ENCODE peak calls at places on chromosome 21, in nine cellular contexts. Z is activated CD8-positive, alpha-beta T cell treated with anti-CD3 and anti-CD28 coated beads for 36 hours; X is NCI-H1694 treated with DMSO at 0.1 percent for 48 hours; P is stimulated activated CD4-positive, alpha-beta T cell treated with anti-CD3 and anti-CD28 coated beads, Interleukin-4, amount 100 ng/mL, for 24 hours; L is CD4-positive, alpha-beta T cell; E is activated gamma-delta T cell treated with anti-CD3 and anti-CD28 coated beads, Interleukin-2, amount 50 U/mL, for 16 hours; K is posterior vena cava; J is amygdala; V is K562. W is an unnamed sample.

GRCh38 chr21:31397515-31397926 is 53.5 kb upstream of the TIAM1 start:
- DNase-seq in Z (no peak), X (peak; percentile 15), P (no peak), L (no peak), E (no peak), K (no peak), J (peak; percentile 54), V (no peak), W (no peak)

GRCh38 chr21:46156678-46157077 is 1.3 kb upstream of the FTCD start:
- DNase-seq in Z (no peak), X (no peak), P (no peak), L (no peak), E (no peak), K (no peak), J (no peak), V (no peak), W (no peak)

GRCh38 chr21:36698160-36699025 is 522 bp upstream of the SIM2 start:
- DNase-seq in Z (no peak), X (no peak), P (no peak), L (no peak), E (no peak), K (no peak), J (no peak), V (no peak), W (no peak)

GRCh38 chr21:44337428-44337827 is 1.8 kb downstream of the CFAP410 start:
- DNase-seq in Z (no peak), X (no peak), P (no peak), L (no peak), E (no peak), K (no peak), J (no peak), V (no peak), W (no peak)

GRCh38 chr21:44618504-44618903 is 6.6 kb downstream of the KRTAP10-8 start:
- DNase-seq in Z (peak; percentile 24), X (no peak), P (no peak), L (no peak), E (no peak), K (no peak), J (no peak), V (no peak), W (no peak)

GRCh38 chr21:46083271-46084040 is 14.5 kb upstream of the COL6A2 start:
- DNase-seq in Z (no peak), X (no peak), P (no peak), L (no peak), E (no peak), K (peak; percentile 79), J (no peak), V (no peak), W (no peak)

GRCh38 chr21:33286600-33287456 is 20.7 kb downstream of the IL10RB start:
- DNase-seq in Z (no peak), X (no peak), P (no peak), L (no peak), E (no peak), K (no peak), J (no peak), V (no peak), W (no peak)

GRCh38 chr21:26405071-26405470 is 168.0 kb downstream of the CYYR1 start:
- DNase-seq in Z (no peak), X (no peak), P (no peak), L (no peak), E (no peak), K (no peak), J (no peak), V (no peak), W (no peak)

GRCh38 chr21:45167796-45168222 is 93.4 kb downstream of the ADARB1 start:
- DNase-seq in Z (no peak), X (no peak), P (no peak), L (no peak), E (no peak), K (no peak), J (no peak), V (no peak), W (no peak)

GRCh38 chr21:39079617-39080016 is 103.6 kb downstream of the PSMG1 start:
- DNase-seq in Z (no peak), X (no peak), P (no peak), L (no peak), E (no peak), K (peak; percentile 94), J (no peak), V (no peak), W (no peak)

GRCh38 chr21:42734323-42734971 is 81.0 kb downstream of the PDE9A start:
- DNase-seq in Z (peak; percentile 10), X (no peak), P (no peak), L (no peak), E (no peak), K (no peak), J (no peak), V (no peak), W (no peak)

GRCh38 chr21:33586927-33587326 is 1.6 kb downstream of the DONSON start:
- DNase-seq in Z (no peak), X (no peak), P (no peak), L (no peak), E (no peak), K (no peak), J (no peak), V (no peak), W (no peak)

GRCh38 chr21:26506951-26507350 is 66.1 kb downstream of the CYYR1 start:
- DNase-seq in Z (no peak), X (peak; percentile 91), P (no peak), L (no peak), E (no peak), K (no peak), J (no peak), V (no peak), W (no peak)

GRCh38 chr21:37198989-37199924 is 67.9 kb downstream of the VPS26C start:
- DNase-seq in Z (no peak), X (no peak), P (no peak), L (no peak), E (no peak), K (no peak), J (no peak), V (no peak), W (no peak)

GRCh38 chr21:46617267-46618051 is 12.6 kb upstream of the S100B start:
- DNase-seq in Z (no peak), X (no peak), P (no peak), L (no peak), E (no peak), K (no peak), J (no peak), V (no peak), W (no peak)

GRCh38 chr21:15289896-15290841 is 225.4 kb upstream of the NRIP1 start:
- DNase-seq in Z (no peak), X (no peak), P (no peak), L (no peak), E (no peak), K (no peak), J (no peak), V (peak; percentile 39), W (no peak)

GRCh38 chr21:36330904-36331303 is 10.9 kb downstream of the MORC3 start:
- DNase-seq in Z (peak; percentile 65), X (peak; percentile 67), P (peak; percentile 56), L (peak; percentile 39), E (no peak), K (no peak), J (no peak), V (peak; percentile 49), W (no peak)

GRCh38 chr21:43829161-43829560 is 35.9 kb upstream of the AGPAT3 start:
- DNase-seq in Z (no peak), X (no peak), P (no peak), L (no peak), E (no peak), K (peak; percentile 43), J (no peak), V (no peak), W (no peak)